ENCODE peak calls at places on chromosomes 1 and 21, in six cellular contexts. A, X, B, G, H and Q are unnamed samples.

GRCh38 chr1:97412155-97412554 is 508.7 kb downstream of the DPYD start:
- DNase-seq in A (no peak), X (no peak), B (no peak), G (no peak), H (no peak), Q (no peak)

GRCh38 chr1:181094402-181094801 is 5.9 kb downstream of the IER5 start:
- DNase-seq in A (no peak), X (no peak), B (no peak), G (no peak), H (no peak), Q (no peak)

GRCh38 chr1:198717510-198717909 is 78.7 kb downstream of the PTPRC start:
- DNase-seq in A (no peak), X (no peak), B (no peak), G (no peak), H (no peak), Q (no peak)

GRCh38 chr1:30683699-30684098 is 39.7 kb downstream of the MATN1 start:
- DNase-seq in A (no peak), X (no peak), B (no peak), G (no peak), H (no peak), Q (no peak)

GRCh38 chr1:89198500-89199072 is at the start of gene GBP4:
- DNase-seq in A (peak), X (no peak), B (peak), G (no peak), H (no peak), Q (peak)

GRCh38 chr1:34763142-34763781 is 3.7 kb downstream of the GJB4 start:
- DNase-seq in A (peak), X (no peak), B (no peak), G (no peak), H (peak), Q (no peak)

GRCh38 chr21:29904359-29905282 is 35.2 kb downstream of the GRIK1 start:
- DNase-seq in A (no peak), X (no peak), B (no peak), G (no peak), H (no peak), Q (no peak)

GRCh38 chr1:195664628-195665027 is 943.6 kb downstream of the KCNT2 start:
- DNase-seq in A (peak), X (peak), B (no peak), G (no peak), H (no peak), Q (no peak)

GRCh38 chr21:38990424-38990794 is 184.7 kb downstream of the ETS2 start:
- DNase-seq in A (no peak), X (no peak), B (no peak), G (no peak), H (peak), Q (no peak)

GRCh38 chr1:192808588-192809285 is at the start of gene RGS2:
- DNase-seq in A (peak), X (peak), B (peak), G (peak), H (peak), Q (peak)

GRCh38 chr1:100611086-100611485 is 73.1 kb downstream of the GPR88 start:
- DNase-seq in A (no peak), X (no peak), B (no peak), G (no peak), H (no peak), Q (no peak)

GRCh38 chr21:43864806-43865470 is at the start of gene AGPAT3:
- DNase-seq in A (no peak), X (peak), B (no peak), G (peak), H (no peak), Q (no peak)

GRCh38 chr1:210822897-210823296 is 311.1 kb downstream of the KCNH1 start:
- DNase-seq in A (no peak), X (no peak), B (no peak), G (no peak), H (no peak), Q (no peak)

GRCh38 chr1:56404561-56405030 is 174.8 kb downstream of the PLPP3 start:
- DNase-seq in A (no peak), X (peak), B (no peak), G (no peak), H (no peak), Q (no peak)

GRCh38 chr1:91891969-91892368 is 6.0 kb upstream of the TGFBR3 start:
- DNase-seq in A (no peak), X (peak), B (no peak), G (no peak), H (no peak), Q (no peak)

GRCh38 chr1:91891486-91891885 is 5.5 kb upstream of the TGFBR3 start:
- DNase-seq in A (no peak), X (no peak), B (no peak), G (no peak), H (no peak), Q (no peak)

GRCh38 chr1:91897016-91897415 is 11.1 kb upstream of the TGFBR3 start:
- DNase-seq in A (no peak), X (no peak), B (no peak), G (no peak), H (no peak), Q (no peak)

GRCh38 chr1:91895832-91896556 is 10.0 kb upstream of the TGFBR3 start:
- DNase-seq in A (no peak), X (no peak), B (no peak), G (no peak), H (no peak), Q (no peak)

GRCh38 chr1:91894036-91894761 is 8.2 kb upstream of the TGFBR3 start:
- DNase-seq in A (no peak), X (peak), B (no peak), G (no peak), H (no peak), Q (no peak)
- TF ChIP-seq MYC in A (no peak), X (no peak), B (no peak), G (no peak), H (no peak), Q (no peak)

DNA sequence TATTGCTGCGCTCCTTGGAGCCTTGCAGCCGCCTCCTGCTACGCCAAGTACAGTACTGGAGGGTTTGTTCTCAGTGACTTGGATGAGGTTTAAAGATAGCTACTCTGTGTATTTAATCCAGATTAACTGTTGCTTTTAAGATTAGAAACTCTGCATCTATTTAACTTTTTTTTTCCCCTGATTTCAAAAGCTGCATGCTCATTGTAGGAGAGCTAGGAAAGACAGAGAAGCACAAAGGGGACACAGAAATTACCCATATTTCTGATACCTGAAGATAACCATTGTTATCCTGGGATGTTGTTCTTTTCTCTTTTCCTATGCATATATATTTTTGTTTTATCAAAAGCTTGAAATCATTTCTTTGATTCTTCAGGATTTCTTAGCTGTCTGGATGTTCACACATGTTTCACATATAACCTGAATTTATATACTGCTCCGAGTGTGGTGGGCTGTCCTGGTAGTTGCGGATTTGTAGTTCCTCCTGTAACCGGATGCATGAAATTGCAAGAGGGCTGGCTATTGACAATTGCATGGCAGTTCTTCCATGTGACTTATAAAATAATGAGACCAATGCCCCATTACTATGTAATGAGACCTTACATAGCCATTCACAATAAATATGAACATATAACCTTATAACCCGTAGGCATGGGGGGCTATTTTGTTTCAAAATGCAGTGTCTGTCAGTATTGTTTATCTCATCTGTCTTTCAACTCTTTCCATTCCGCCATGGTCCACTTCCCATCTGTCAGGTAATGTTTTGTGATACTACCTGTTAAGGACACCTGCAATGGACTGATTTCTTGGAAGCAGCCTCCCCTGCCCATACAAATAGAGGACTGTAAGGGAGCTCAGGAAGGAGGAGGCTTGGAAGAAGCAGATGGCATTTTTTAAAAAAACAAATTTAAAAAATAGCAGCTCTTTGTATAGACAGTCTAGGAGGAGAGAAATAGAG is 1.4 kb downstream of the RAVER2 start:
- DNase-seq in A (no peak), X (peak), B (no peak), G (no peak), H (no peak), Q (no peak)
- TF ChIP-seq MYC in A (no peak), X (no peak), B (no peak), G (no peak), H (no peak), Q (no peak)

GRCh38 chr1:205668951-205669340 is 11.4 kb downstream of the SLC45A3 start:
- DNase-seq in A (no peak), X (peak), B (no peak), G (peak), H (peak), Q (peak)
- TF ChIP-seq MYC in A (no peak), X (peak), B (no peak), G (peak), H (peak), Q (no peak)

DNA sequence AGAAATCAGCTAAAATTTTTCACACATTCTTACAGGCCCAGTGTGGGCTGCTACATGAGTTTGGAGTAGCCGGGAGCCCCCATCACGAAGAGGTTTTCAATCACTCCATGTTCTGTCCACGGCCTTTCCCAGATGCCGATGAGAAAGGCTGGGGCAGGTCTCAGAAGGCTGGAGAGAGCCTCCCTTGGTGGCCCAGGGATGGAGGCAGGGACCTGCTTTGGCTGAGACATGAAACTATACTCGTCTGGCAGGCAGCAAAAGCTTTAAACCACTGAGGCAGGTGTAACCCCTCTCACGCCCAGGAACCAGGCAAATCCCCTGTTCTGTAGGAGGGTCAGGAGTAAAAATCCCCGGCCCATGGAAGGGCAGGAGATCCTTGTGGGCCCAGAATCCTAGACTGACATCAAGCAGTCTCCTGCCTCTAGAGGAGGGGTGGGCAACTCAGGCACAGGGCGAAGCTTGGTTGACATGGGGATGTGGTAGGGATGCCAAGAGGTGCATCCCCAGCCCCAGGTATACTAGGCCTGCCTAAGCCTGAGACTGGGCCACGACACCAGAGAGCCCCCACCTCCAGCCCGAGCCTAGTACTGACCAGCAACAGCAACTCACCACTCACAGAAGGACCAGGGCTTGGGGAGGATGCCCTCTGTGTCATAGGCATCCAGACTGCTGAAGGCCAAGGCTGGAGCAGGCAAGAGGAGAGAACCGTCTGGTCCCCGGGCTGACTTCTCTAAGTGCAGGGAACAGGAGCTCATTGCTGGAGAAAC is 9.1 kb downstream of the MMEL1 start:
- DNase-seq in A (no peak), X (no peak), B (no peak), G (no peak), H (no peak), Q (no peak)
- TF ChIP-seq MYC in A (no peak), X (no peak), B (no peak), G (no peak), H (no peak), Q (no peak)